ENCODE peak calls at places on chromosomes 7 and 10, in nine cellular contexts. One of them, this sample, is unnamed.

GRCh38 chr7:143214789-143215679 is 6.8 kb upstream of the TAS2R40 start:
- DNase-seq in kidney epithelial cell: peak
- DNase-seq in foreskin fibroblast: peak
- DNase-seq in ovary: no peak
- DNase-seq in CD4-positive, alpha-beta T cell: peak
- DNase-seq in GM10248: peak
- DNase-seq in mesothelial cell of epicardium: peak
- DNase-seq in heart right ventricle: no peak
- DNase-seq in AG04450: peak
- DNase-seq in this sample: peak

GRCh38 chr7:149220534-149220933 is 18.9 kb upstream of the ZNF212 start:
- DNase-seq in kidney epithelial cell: no peak
- DNase-seq in foreskin fibroblast: peak
- DNase-seq in ovary: no peak
- DNase-seq in CD4-positive, alpha-beta T cell: no peak
- DNase-seq in GM10248: no peak
- DNase-seq in mesothelial cell of epicardium: no peak
- DNase-seq in heart right ventricle: no peak
- DNase-seq in AG04450: no peak
- DNase-seq in this sample: no peak

GRCh38 chr10:132993271-132994260 is 51.2 kb upstream of the CFAP46 start:
- DNase-seq in kidney epithelial cell: no peak
- DNase-seq in foreskin fibroblast: no peak
- DNase-seq in ovary: no peak
- DNase-seq in CD4-positive, alpha-beta T cell: no peak
- DNase-seq in GM10248: no peak
- DNase-seq in mesothelial cell of epicardium: no peak
- DNase-seq in heart right ventricle: peak
- DNase-seq in AG04450: no peak
- DNase-seq in this sample: no peak

GRCh38 chr10:64118736-64119135 is 597.5 kb downstream of the REEP3 start:
- DNase-seq in kidney epithelial cell: no peak
- DNase-seq in foreskin fibroblast: no peak
- DNase-seq in ovary: no peak
- DNase-seq in CD4-positive, alpha-beta T cell: no peak
- DNase-seq in GM10248: no peak
- DNase-seq in mesothelial cell of epicardium: no peak
- DNase-seq in heart right ventricle: no peak
- DNase-seq in AG04450: no peak
- DNase-seq in this sample: no peak

GRCh38 chr10:26453850-26454249 is 15.7 kb downstream of the APBB1IP start:
- DNase-seq in kidney epithelial cell: no peak
- DNase-seq in foreskin fibroblast: no peak
- DNase-seq in ovary: no peak
- DNase-seq in CD4-positive, alpha-beta T cell: no peak
- DNase-seq in GM10248: no peak
- DNase-seq in mesothelial cell of epicardium: no peak
- DNase-seq in heart right ventricle: no peak
- DNase-seq in AG04450: no peak
- DNase-seq in this sample: no peak

GRCh38 chr7:129222064-129222463 is 2.8 kb upstream of the AHCYL2 start:
- DNase-seq in kidney epithelial cell: no peak
- DNase-seq in foreskin fibroblast: no peak
- DNase-seq in ovary: no peak
- DNase-seq in CD4-positive, alpha-beta T cell: no peak
- DNase-seq in GM10248: no peak
- DNase-seq in mesothelial cell of epicardium: no peak
- DNase-seq in heart right ventricle: no peak
- DNase-seq in AG04450: no peak
- DNase-seq in this sample: no peak

GRCh38 chr7:45697576-45698136 is 123.5 kb downstream of the ADCY1 start:
- DNase-seq in kidney epithelial cell: no peak
- DNase-seq in foreskin fibroblast: peak
- DNase-seq in ovary: no peak
- DNase-seq in CD4-positive, alpha-beta T cell: no peak
- DNase-seq in GM10248: no peak
- DNase-seq in mesothelial cell of epicardium: no peak
- DNase-seq in heart right ventricle: no peak
- DNase-seq in AG04450: no peak
- DNase-seq in this sample: no peak

GRCh38 chr7:86667732-86668131 is 24.0 kb downstream of the GRM3 start:
- DNase-seq in kidney epithelial cell: no peak
- DNase-seq in foreskin fibroblast: no peak
- DNase-seq in ovary: no peak
- DNase-seq in CD4-positive, alpha-beta T cell: no peak
- DNase-seq in GM10248: no peak
- DNase-seq in mesothelial cell of epicardium: no peak
- DNase-seq in heart right ventricle: no peak
- DNase-seq in AG04450: no peak
- DNase-seq in this sample: peak

GRCh38 chr10:75532253-75532924 is 101.0 kb downstream of the LRMDA start:
- DNase-seq in kidney epithelial cell: peak
- DNase-seq in foreskin fibroblast: peak
- DNase-seq in ovary: no peak
- DNase-seq in CD4-positive, alpha-beta T cell: no peak
- DNase-seq in GM10248: no peak
- DNase-seq in mesothelial cell of epicardium: no peak
- DNase-seq in heart right ventricle: no peak
- DNase-seq in AG04450: no peak
- DNase-seq in this sample: no peak

GRCh38 chr7:155405399-155406318 is 52.3 kb upstream of the EN2 start:
- DNase-seq in kidney epithelial cell: no peak
- DNase-seq in foreskin fibroblast: no peak
- DNase-seq in ovary: no peak
- DNase-seq in CD4-positive, alpha-beta T cell: no peak
- DNase-seq in GM10248: no peak
- DNase-seq in mesothelial cell of epicardium: no peak
- DNase-seq in heart right ventricle: no peak
- DNase-seq in AG04450: no peak
- DNase-seq in this sample: peak

GRCh38 chr10:68870545-68871104 is 30.5 kb upstream of the DDX50 start:
- DNase-seq in kidney epithelial cell: no peak
- DNase-seq in foreskin fibroblast: no peak
- DNase-seq in ovary: no peak
- DNase-seq in CD4-positive, alpha-beta T cell: no peak
- DNase-seq in GM10248: no peak
- DNase-seq in mesothelial cell of epicardium: no peak
- DNase-seq in heart right ventricle: no peak
- DNase-seq in AG04450: no peak
- DNase-seq in this sample: no peak

GRCh38 chr10:28463676-28464395 is 69.1 kb upstream of the WAC start:
- DNase-seq in kidney epithelial cell: no peak
- DNase-seq in foreskin fibroblast: no peak
- DNase-seq in ovary: no peak
- DNase-seq in CD4-positive, alpha-beta T cell: no peak
- DNase-seq in GM10248: no peak
- DNase-seq in mesothelial cell of epicardium: no peak
- DNase-seq in heart right ventricle: no peak
- DNase-seq in AG04450: no peak
- DNase-seq in this sample: no peak

GRCh38 chr7:24825931-24826661 is 68.8 kb upstream of the GSDME start:
- DNase-seq in kidney epithelial cell: no peak
- DNase-seq in foreskin fibroblast: no peak
- DNase-seq in ovary: no peak
- DNase-seq in CD4-positive, alpha-beta T cell: no peak
- DNase-seq in GM10248: no peak
- DNase-seq in mesothelial cell of epicardium: no peak
- DNase-seq in heart right ventricle: no peak
- DNase-seq in AG04450: no peak
- DNase-seq in this sample: no peak
- TF ChIP-seq CTCF in kidney epithelial cell: no peak
- TF ChIP-seq CTCF in foreskin fibroblast: no peak
- TF ChIP-seq CTCF in ovary: no peak
- TF ChIP-seq CTCF in CD4-positive, alpha-beta T cell: no peak
- TF ChIP-seq CTCF in GM10248: no peak
- TF ChIP-seq CTCF in mesothelial cell of epicardium: no peak
- TF ChIP-seq CTCF in heart right ventricle: no peak
- TF ChIP-seq CTCF in AG04450: no peak
- TF ChIP-seq CTCF in this sample: no peak

GRCh38 chr10:50362547-50363125 is 111.3 kb upstream of the ASAH2 start:
- DNase-seq in kidney epithelial cell: no peak
- DNase-seq in foreskin fibroblast: no peak
- DNase-seq in ovary: no peak
- DNase-seq in CD4-positive, alpha-beta T cell: no peak
- DNase-seq in GM10248: peak
- DNase-seq in mesothelial cell of epicardium: no peak
- DNase-seq in heart right ventricle: no peak
- DNase-seq in AG04450: no peak
- DNase-seq in this sample: peak

GRCh38 chr10:50369931-50370330 is 118.6 kb upstream of the ASAH2 start:
- DNase-seq in kidney epithelial cell: no peak
- DNase-seq in foreskin fibroblast: no peak
- DNase-seq in ovary: no peak
- DNase-seq in CD4-positive, alpha-beta T cell: no peak
- DNase-seq in GM10248: no peak
- DNase-seq in mesothelial cell of epicardium: no peak
- DNase-seq in heart right ventricle: no peak
- DNase-seq in AG04450: no peak
- DNase-seq in this sample: no peak

GRCh38 chr10:50361946-50362345 is 110.6 kb upstream of the ASAH2 start:
- DNase-seq in kidney epithelial cell: no peak
- DNase-seq in foreskin fibroblast: no peak
- DNase-seq in ovary: no peak
- DNase-seq in CD4-positive, alpha-beta T cell: no peak
- DNase-seq in GM10248: no peak
- DNase-seq in mesothelial cell of epicardium: no peak
- DNase-seq in heart right ventricle: no peak
- DNase-seq in AG04450: no peak
- DNase-seq in this sample: no peak

DNA sequence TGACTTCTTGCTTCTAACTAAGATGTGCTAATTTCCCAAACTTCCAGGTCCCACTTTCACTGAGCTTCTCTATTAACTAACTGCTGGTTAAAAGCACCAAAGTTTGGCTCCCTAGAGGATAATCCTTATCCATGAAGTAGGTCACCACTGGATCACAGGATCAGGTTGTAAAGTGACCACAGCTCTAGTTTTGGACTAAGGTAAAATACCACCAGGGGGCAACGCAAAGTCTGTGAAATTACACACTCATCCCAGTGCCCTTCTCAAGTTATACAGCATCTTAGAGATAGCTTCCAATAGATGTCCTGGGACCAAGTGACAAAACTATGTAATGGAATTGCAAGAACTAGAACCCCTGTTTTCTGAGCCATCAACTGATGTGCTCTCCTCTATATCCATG is 116.4 kb upstream of the ASAH2 start:
- DNase-seq in kidney epithelial cell: no peak
- DNase-seq in foreskin fibroblast: peak
- DNase-seq in ovary: no peak
- DNase-seq in CD4-positive, alpha-beta T cell: no peak
- DNase-seq in GM10248: no peak
- DNase-seq in mesothelial cell of epicardium: no peak
- DNase-seq in heart right ventricle: no peak
- DNase-seq in AG04450: no peak
- DNase-seq in this sample: no peak
- TF ChIP-seq CTCF in kidney epithelial cell: peak
- TF ChIP-seq CTCF in foreskin fibroblast: peak
- TF ChIP-seq CTCF in ovary: no peak
- TF ChIP-seq CTCF in CD4-positive, alpha-beta T cell: peak
- TF ChIP-seq CTCF in GM10248: peak
- TF ChIP-seq CTCF in mesothelial cell of epicardium: no peak
- TF ChIP-seq CTCF in heart right ventricle: no peak
- TF ChIP-seq CTCF in AG04450: peak
- TF ChIP-seq CTCF in this sample: no peak

DNA sequence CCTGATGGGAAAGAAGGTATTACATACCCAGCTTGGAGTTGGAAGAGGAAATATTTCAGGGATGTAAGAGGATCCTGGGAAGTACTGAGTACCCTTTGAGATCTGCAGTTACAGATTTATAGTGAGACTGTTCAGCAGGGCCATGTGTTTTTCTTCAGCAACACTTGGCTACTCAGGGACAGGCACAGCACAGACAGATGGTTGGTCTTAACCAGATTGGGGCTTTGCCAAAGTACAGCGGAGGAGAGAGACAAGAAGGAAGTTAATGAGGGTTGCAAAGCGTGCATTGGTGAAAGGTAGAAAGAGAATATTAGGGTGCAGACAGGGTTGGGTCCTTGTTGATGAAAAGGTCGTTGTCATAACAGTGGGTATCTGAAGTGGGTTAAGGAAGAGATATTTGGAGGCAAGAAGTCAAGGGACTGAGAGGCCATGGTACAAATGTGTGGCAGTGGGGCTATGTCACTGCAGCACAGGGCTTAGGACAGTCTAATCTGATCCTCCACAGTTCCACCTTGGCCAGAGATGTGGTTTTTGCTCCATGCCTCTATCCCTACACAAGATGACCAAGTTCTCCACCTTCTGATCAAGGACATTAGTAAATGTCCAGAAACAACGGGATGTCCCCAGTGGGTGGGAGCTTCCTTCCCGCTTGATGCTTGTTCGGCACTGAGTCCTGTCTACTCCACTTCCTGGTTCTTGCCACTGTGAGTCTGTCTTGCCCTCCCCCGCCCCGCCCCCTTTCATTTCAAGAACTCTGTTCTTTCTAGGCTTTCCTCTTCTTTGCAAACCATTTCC is 18.9 kb upstream of the DNAJC1 start:
- DNase-seq in kidney epithelial cell: no peak
- DNase-seq in foreskin fibroblast: no peak
- DNase-seq in ovary: no peak
- DNase-seq in CD4-positive, alpha-beta T cell: peak
- DNase-seq in GM10248: no peak
- DNase-seq in mesothelial cell of epicardium: no peak
- DNase-seq in heart right ventricle: peak
- DNase-seq in AG04450: no peak
- DNase-seq in this sample: no peak
- TF ChIP-seq CTCF in kidney epithelial cell: no peak
- TF ChIP-seq CTCF in foreskin fibroblast: no peak
- TF ChIP-seq CTCF in ovary: no peak
- TF ChIP-seq CTCF in CD4-positive, alpha-beta T cell: no peak
- TF ChIP-seq CTCF in GM10248: no peak
- TF ChIP-seq CTCF in mesothelial cell of epicardium: no peak
- TF ChIP-seq CTCF in heart right ventricle: no peak
- TF ChIP-seq CTCF in AG04450: no peak
- TF ChIP-seq CTCF in this sample: no peak

DNA sequence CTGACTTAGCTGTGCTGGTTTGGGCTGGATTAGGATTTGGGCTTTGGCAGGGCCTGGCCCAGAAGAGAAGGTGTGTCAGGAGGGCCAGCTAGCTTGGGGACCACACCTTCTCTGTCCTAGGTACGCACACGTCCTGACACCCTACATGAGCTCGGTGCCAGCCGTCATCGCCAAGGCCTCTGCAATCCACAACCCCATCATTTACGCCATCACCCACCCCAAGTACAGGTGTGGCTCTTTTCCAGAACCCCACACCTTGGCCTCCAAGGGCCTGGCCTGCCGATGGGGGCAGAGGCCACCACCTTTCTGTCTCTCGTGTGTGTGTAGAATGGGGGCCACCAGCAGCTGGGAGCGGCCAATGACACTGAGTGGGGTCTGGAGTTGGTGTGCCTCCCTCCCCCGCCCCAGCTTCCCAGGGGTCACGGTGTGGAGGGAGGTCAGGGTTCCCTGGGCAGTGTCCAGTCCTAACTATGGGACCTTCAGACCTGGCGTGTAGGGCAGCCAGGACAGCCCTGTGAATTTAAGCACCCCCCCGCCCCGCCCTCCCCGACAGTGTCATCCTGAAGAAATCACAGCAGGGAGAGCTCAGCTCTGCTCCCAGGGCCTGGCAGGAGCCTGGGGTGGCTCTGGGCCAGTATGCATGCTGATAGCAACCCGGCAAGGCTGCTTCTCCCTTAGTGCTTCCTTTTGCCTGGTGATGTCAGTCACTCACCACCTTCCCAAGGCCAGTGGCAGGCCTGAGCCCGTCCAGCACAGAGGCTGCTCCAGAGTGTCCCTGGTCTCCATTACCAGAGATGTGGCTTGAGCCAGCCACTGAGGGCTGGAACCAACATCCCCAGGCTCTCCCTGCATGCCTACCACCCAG is 6.9 kb upstream of the LDB3 start:
- DNase-seq in kidney epithelial cell: no peak
- DNase-seq in foreskin fibroblast: no peak
- DNase-seq in ovary: peak
- DNase-seq in CD4-positive, alpha-beta T cell: no peak
- DNase-seq in GM10248: no peak
- DNase-seq in mesothelial cell of epicardium: no peak
- DNase-seq in heart right ventricle: peak
- DNase-seq in AG04450: no peak
- DNase-seq in this sample: no peak
- TF ChIP-seq CTCF in kidney epithelial cell: no peak
- TF ChIP-seq CTCF in foreskin fibroblast: no peak
- TF ChIP-seq CTCF in ovary: no peak
- TF ChIP-seq CTCF in CD4-positive, alpha-beta T cell: no peak
- TF ChIP-seq CTCF in GM10248: no peak
- TF ChIP-seq CTCF in mesothelial cell of epicardium: no peak
- TF ChIP-seq CTCF in heart right ventricle: no peak
- TF ChIP-seq CTCF in AG04450: no peak
- TF ChIP-seq CTCF in this sample: no peak

This sample was measured in GM20000.